ENCODE peak calls at places on chromosomes 4 and X, in eight cellular contexts. B is fibroblast of lung; L is hepatocyte; T is HepG2; N is CD4-positive, alpha-beta memory T cell; A is HCT116; S is adrenal gland; C is DND-41. Y is an unnamed sample.
A peak's percentile ranks its signal among the peaks of the same experiment; 100 is the strongest.

GRCh38 chrX:24357101-24357500 is 3.3 kb upstream of the SUPT20HL1 start:
- DNase-seq in B (no peak), A (no peak), C (no peak), S (no peak), N (no peak), L (no peak), T (no peak), Y (no peak)

GRCh38 chr4:1239949-1240305 is 9.0 kb downstream of the CTBP1 start:
- DNase-seq in C (no peak), S (no peak), L (no peak), B (no peak), T (no peak), N (no peak), A (no peak), Y (no peak)

GRCh38 chr4:146018247-146018646 is 79.6 kb upstream of the ZNF827 start:
- DNase-seq in A (no peak), C (no peak), S (no peak), T (no peak), N (no peak), B (no peak), L (no peak), Y (no peak)

GRCh38 chr4:177450421-177451107 is 8.3 kb upstream of the AGA start:
- DNase-seq in C (no peak), T (no peak), A (no peak), B (peak; percentile 14), L (no peak), S (no peak), N (no peak), Y (no peak)

GRCh38 chr4:52659016-52659721 is at the start of gene USP46:
- DNase-seq in A (peak; percentile 15), T (peak; percentile 44), S (peak; percentile 83), N (peak; percentile 55), B (peak; percentile 71), C (peak; percentile 53), L (peak; percentile 93), Y (peak; percentile 84)

GRCh38 chrX:96436105-96436504 is 248.5 kb upstream of the DIAPH2 start:
- DNase-seq in L (no peak), C (no peak), T (no peak), N (no peak), S (no peak), A (no peak), B (peak; percentile 48), Y (no peak)

GRCh38 chr4:138639018-138639876 is 376.3 kb upstream of the NOCT start:
- DNase-seq in N (no peak), L (no peak), B (peak; percentile 17), T (no peak), S (no peak), C (no peak), A (no peak), Y (no peak)

GRCh38 chr4:94519019-94519418 is 67.3 kb downstream of the PDLIM5 start:
- DNase-seq in S (no peak), A (no peak), N (no peak), B (no peak), C (no peak), L (no peak), T (no peak), Y (no peak)

GRCh38 chrX:68895339-68896250 is 66.8 kb downstream of the EFNB1 start:
- DNase-seq in L (peak; percentile 73), N (no peak), T (peak; percentile 3), C (no peak), A (no peak), S (peak; percentile 70), B (peak; percentile 63), Y (peak; percentile 51)

GRCh38 chrX:105101378-105101777 is 119.1 kb downstream of the TEX13A start:
- DNase-seq in L (no peak), A (no peak), B (no peak), N (no peak), T (no peak), S (no peak), C (no peak), Y (no peak)

GRCh38 chrX:13051529-13052172 is 7.2 kb upstream of the FAM9C start:
- DNase-seq in A (no peak), N (peak; percentile 65), S (peak; percentile 55), L (no peak), C (peak; percentile 43), T (no peak), B (peak; percentile 29), Y (no peak)
- H3K4me1 ChIP-seq in A (no peaks in the 10 kb centered on the region), N (peaks cover 88% of the 10 kb centered on the region), S (no peaks in the 10 kb centered on the region), L (peaks cover 10% of the 10 kb centered on the region), C (peaks cover 18% of the 10 kb centered on the region), T (no peaks in the 10 kb centered on the region), B (peaks cover 2% of the 10 kb centered on the region), Y (peaks cover 11% of the 10 kb centered on the region)

GRCh38 chr4:57044279-57044678 is 65.6 kb downstream of the POLR2B start:
- DNase-seq in T (no peak), N (no peak), C (no peak), S (no peak), B (peak; percentile 24), A (no peak), L (no peak), Y (no peak)
- H3K4me1 ChIP-seq in T (no peaks in the 10 kb centered on the region), N (no peaks in the 10 kb centered on the region), C (no peaks in the 10 kb centered on the region), S (no peaks in the 10 kb centered on the region), B (peaks cover 19% of the 10 kb centered on the region), A (no peaks in the 10 kb centered on the region), L (no peaks in the 10 kb centered on the region), Y (peaks cover 39% of the 10 kb centered on the region)

GRCh38 chr4:173521474-173522159 is 8.4 kb downstream of the HAND2 start:
- DNase-seq in N (no peak), A (no peak), B (no peak), C (no peak), T (no peak), S (peak; percentile 72), L (no peak), Y (no peak)
- H3K4me1 ChIP-seq in N (peaks cover 14% of the 10 kb centered on the region), A (no peaks in the 10 kb centered on the region), B (peaks cover 2% of the 10 kb centered on the region), C (no peaks in the 10 kb centered on the region), T (no peaks in the 10 kb centered on the region), S (peaks cover 7% of the 10 kb centered on the region), L (peaks cover 38% of the 10 kb centered on the region), Y (peaks cover 39% of the 10 kb centered on the region)

GRCh38 chrX:150508461-150509367 is 59.7 kb upstream of the MTM1 start:
- DNase-seq in N (no peak), T (no peak), S (peak; percentile 88), C (no peak), B (peak; percentile 51), A (no peak), L (no peak), Y (peak; percentile 52)
- H3K4me1 ChIP-seq in N (no peaks in the 10 kb centered on the region), T (no peaks in the 10 kb centered on the region), S (peaks cover 7% of the 10 kb centered on the region), C (no peaks in the 10 kb centered on the region), B (peaks cover 3% of the 10 kb centered on the region), A (peaks cover 5% of the 10 kb centered on the region), L (no peaks in the 10 kb centered on the region), Y (peaks cover 25% of the 10 kb centered on the region)

GRCh38 chr4:153529646-153530045 is 63.5 kb downstream of the TMEM131L start:
- DNase-seq in C (no peak), B (peak; percentile 80), N (no peak), T (no peak), S (no peak), A (no peak), L (no peak), Y (no peak)

GRCh38 chr4:153530996-153531375 is 64.8 kb downstream of the TMEM131L start:
- DNase-seq in N (no peak), T (no peak), S (no peak), L (no peak), B (no peak), A (no peak), C (no peak), Y (no peak)

GRCh38 chr4:153527690-153528089 is 61.5 kb downstream of the TMEM131L start:
- DNase-seq in S (no peak), N (no peak), A (no peak), B (no peak), C (no peak), L (no peak), T (no peak), Y (no peak)

GRCh38 chr4:153530284-153530995 is 64.3 kb downstream of the TMEM131L start:
- DNase-seq in N (no peak), L (no peak), A (no peak), B (no peak), S (no peak), C (peak; percentile 56), T (no peak), Y (no peak)

GRCh38 chr4:153528705-153529493 is 62.7 kb downstream of the TMEM131L start:
- DNase-seq in B (no peak), S (no peak), N (no peak), L (no peak), T (no peak), A (no peak), C (no peak), Y (no peak)
- H3K4me1 ChIP-seq in B (no peaks in the 10 kb centered on the region), S (no peaks in the 10 kb centered on the region), N (peaks cover 98% of the 10 kb centered on the region), L (peaks cover 34% of the 10 kb centered on the region), T (no peaks in the 10 kb centered on the region), A (no peaks in the 10 kb centered on the region), C (peaks cover 80% of the 10 kb centered on the region), Y (peaks cover 52% of the 10 kb centered on the region)

GRCh38 chr4:7389101-7389701 is 45.5 kb downstream of the PSAPL1 start:
- DNase-seq in B (no peak), S (peak; percentile 24), L (no peak), N (no peak), T (no peak), C (no peak), A (no peak), Y (peak; percentile 44)
- H3K4me1 ChIP-seq in B (no peaks in the 10 kb centered on the region), S (no peaks in the 10 kb centered on the region), L (no peaks in the 10 kb centered on the region), N (no peaks in the 10 kb centered on the region), T (no peaks in the 10 kb centered on the region), C (no peaks in the 10 kb centered on the region), A (no peaks in the 10 kb centered on the region), Y (no peaks in the 10 kb centered on the region)

Y was measured in lower lobe of right lung.